ENCODE peak calls at places on chromosome 2, in four cellular contexts. One of them, this sample, is unnamed.
A peak's percentile ranks its signal among the peaks of the same experiment; 100 is the strongest.

GRCh38 chr2:216416571-216417307 is 4.5 kb downstream of the SMARCAL1 start:
- DNase-seq in BE2C: no peak
- DNase-seq in foreskin keratinocyte: no peak
- DNase-seq in stimulated activated CD8-positive, alpha-beta memory T cell treated with anti-CD3 and anti-CD28 coated beads, Interleukin-4, amount 100 ng/mL, for 4 hours: no peak
- DNase-seq in this sample: peak; percentile 40

GRCh38 chr2:18520605-18521031 is 39.8 kb downstream of the RDH14 start:
- DNase-seq in foreskin keratinocyte: peak; percentile 25
- DNase-seq in BE2C: peak; percentile 83
- DNase-seq in stimulated activated CD8-positive, alpha-beta memory T cell treated with anti-CD3 and anti-CD28 coated beads, Interleukin-4, amount 100 ng/mL, for 4 hours: peak; percentile 65
- DNase-seq in this sample: peak; percentile 88

GRCh38 chr2:235390108-235390815 is 103.6 kb upstream of the AGAP1 start:
- DNase-seq in BE2C: no peak
- DNase-seq in stimulated activated CD8-positive, alpha-beta memory T cell treated with anti-CD3 and anti-CD28 coated beads, Interleukin-4, amount 100 ng/mL, for 4 hours: no peak
- DNase-seq in foreskin keratinocyte: peak; percentile 30
- DNase-seq in this sample: no peak

GRCh38 chr2:24489942-24490673 is 946 bp upstream of the NCOA1 start:
- DNase-seq in foreskin keratinocyte: peak; percentile 40
- DNase-seq in stimulated activated CD8-positive, alpha-beta memory T cell treated with anti-CD3 and anti-CD28 coated beads, Interleukin-4, amount 100 ng/mL, for 4 hours: no peak
- DNase-seq in BE2C: no peak
- DNase-seq in this sample: no peak

GRCh38 chr2:233007270-233007669 is 5.8 kb downstream of the NGEF start:
- DNase-seq in foreskin keratinocyte: no peak
- DNase-seq in BE2C: no peak
- DNase-seq in stimulated activated CD8-positive, alpha-beta memory T cell treated with anti-CD3 and anti-CD28 coated beads, Interleukin-4, amount 100 ng/mL, for 4 hours: no peak
- DNase-seq in this sample: no peak

GRCh38 chr2:239154971-239155805 is 245.6 kb downstream of the HDAC4 start:
- DNase-seq in BE2C: no peak
- DNase-seq in foreskin keratinocyte: no peak
- DNase-seq in stimulated activated CD8-positive, alpha-beta memory T cell treated with anti-CD3 and anti-CD28 coated beads, Interleukin-4, amount 100 ng/mL, for 4 hours: no peak
- DNase-seq in this sample: peak; percentile 10

GRCh38 chr2:11786191-11786590 is 39.8 kb downstream of the LPIN1 start:
- DNase-seq in stimulated activated CD8-positive, alpha-beta memory T cell treated with anti-CD3 and anti-CD28 coated beads, Interleukin-4, amount 100 ng/mL, for 4 hours: no peak
- DNase-seq in foreskin keratinocyte: no peak
- DNase-seq in BE2C: no peak
- DNase-seq in this sample: no peak

GRCh38 chr2:150994041-150994440 is 267.6 kb downstream of the RBM43 start:
- DNase-seq in foreskin keratinocyte: no peak
- DNase-seq in stimulated activated CD8-positive, alpha-beta memory T cell treated with anti-CD3 and anti-CD28 coated beads, Interleukin-4, amount 100 ng/mL, for 4 hours: no peak
- DNase-seq in BE2C: no peak
- DNase-seq in this sample: no peak

GRCh38 chr2:239715606-239716005 is 309.5 kb downstream of the NDUFA10 start:
- DNase-seq in BE2C: no peak
- DNase-seq in foreskin keratinocyte: no peak
- DNase-seq in stimulated activated CD8-positive, alpha-beta memory T cell treated with anti-CD3 and anti-CD28 coated beads, Interleukin-4, amount 100 ng/mL, for 4 hours: no peak
- DNase-seq in this sample: no peak

GRCh38 chr2:53104263-53104662 is 663.3 kb upstream of the CHAC2 start:
- DNase-seq in BE2C: no peak
- DNase-seq in foreskin keratinocyte: peak; percentile 69
- DNase-seq in stimulated activated CD8-positive, alpha-beta memory T cell treated with anti-CD3 and anti-CD28 coated beads, Interleukin-4, amount 100 ng/mL, for 4 hours: no peak
- DNase-seq in this sample: no peak

GRCh38 chr2:131016826-131017596 is 76.2 kb downstream of the FAM168B start:
- DNase-seq in foreskin keratinocyte: peak; percentile 98
- DNase-seq in BE2C: no peak
- DNase-seq in stimulated activated CD8-positive, alpha-beta memory T cell treated with anti-CD3 and anti-CD28 coated beads, Interleukin-4, amount 100 ng/mL, for 4 hours: no peak
- DNase-seq in this sample: no peak

GRCh38 chr2:149661844-149662243 is 74.3 kb upstream of the MMADHC start:
- DNase-seq in stimulated activated CD8-positive, alpha-beta memory T cell treated with anti-CD3 and anti-CD28 coated beads, Interleukin-4, amount 100 ng/mL, for 4 hours: no peak
- DNase-seq in foreskin keratinocyte: peak; percentile 34
- DNase-seq in BE2C: no peak
- DNase-seq in this sample: no peak

GRCh38 chr2:168896783-168897182 is 4.3 kb upstream of the G6PC2 start:
- DNase-seq in BE2C: no peak
- DNase-seq in foreskin keratinocyte: no peak
- DNase-seq in stimulated activated CD8-positive, alpha-beta memory T cell treated with anti-CD3 and anti-CD28 coated beads, Interleukin-4, amount 100 ng/mL, for 4 hours: no peak
- DNase-seq in this sample: no peak

GRCh38 chr2:77552956-77553355 is 30.8 kb upstream of the LRRTM4 start:
- DNase-seq in BE2C: peak; percentile 12
- DNase-seq in stimulated activated CD8-positive, alpha-beta memory T cell treated with anti-CD3 and anti-CD28 coated beads, Interleukin-4, amount 100 ng/mL, for 4 hours: no peak
- DNase-seq in foreskin keratinocyte: no peak
- DNase-seq in this sample: no peak

GRCh38 chr2:234544659-234545611 is 48.1 kb upstream of the ARL4C start:
- DNase-seq in BE2C: peak; percentile 82
- DNase-seq in stimulated activated CD8-positive, alpha-beta memory T cell treated with anti-CD3 and anti-CD28 coated beads, Interleukin-4, amount 100 ng/mL, for 4 hours: peak; percentile 63
- DNase-seq in foreskin keratinocyte: no peak
- DNase-seq in this sample: peak; percentile 33

GRCh38 chr2:168256448-168256847 is 9.1 kb upstream of the STK39 start:
- DNase-seq in BE2C: no peak
- DNase-seq in foreskin keratinocyte: no peak
- DNase-seq in stimulated activated CD8-positive, alpha-beta memory T cell treated with anti-CD3 and anti-CD28 coated beads, Interleukin-4, amount 100 ng/mL, for 4 hours: no peak
- DNase-seq in this sample: no peak

GRCh38 chr2:63786506-63786905 is 55.2 kb upstream of the UGP2 start:
- DNase-seq in BE2C: no peak
- DNase-seq in stimulated activated CD8-positive, alpha-beta memory T cell treated with anti-CD3 and anti-CD28 coated beads, Interleukin-4, amount 100 ng/mL, for 4 hours: no peak
- DNase-seq in foreskin keratinocyte: no peak
- DNase-seq in this sample: no peak

GRCh38 chr2:108363900-108364225 is 13.9 kb upstream of the SULT1C4 start:
- DNase-seq in BE2C: no peak
- DNase-seq in stimulated activated CD8-positive, alpha-beta memory T cell treated with anti-CD3 and anti-CD28 coated beads, Interleukin-4, amount 100 ng/mL, for 4 hours: no peak
- DNase-seq in foreskin keratinocyte: no peak
- DNase-seq in this sample: no peak

GRCh38 chr2:24816884-24817283 is 23.7 kb downstream of the CENPO start:
- DNase-seq in foreskin keratinocyte: no peak
- DNase-seq in stimulated activated CD8-positive, alpha-beta memory T cell treated with anti-CD3 and anti-CD28 coated beads, Interleukin-4, amount 100 ng/mL, for 4 hours: no peak
- DNase-seq in BE2C: no peak
- DNase-seq in this sample: no peak

GRCh38 chr2:207767461-207768167 is 2.1 kb downstream of the FZD5 start:
- DNase-seq in foreskin keratinocyte: no peak
- DNase-seq in BE2C: peak; percentile 55
- DNase-seq in stimulated activated CD8-positive, alpha-beta memory T cell treated with anti-CD3 and anti-CD28 coated beads, Interleukin-4, amount 100 ng/mL, for 4 hours: no peak
- DNase-seq in this sample: peak; percentile 33

GRCh38 chr2:27049422-27050280 is 1.8 kb upstream of the AGBL5 start:
- DNase-seq in stimulated activated CD8-positive, alpha-beta memory T cell treated with anti-CD3 and anti-CD28 coated beads, Interleukin-4, amount 100 ng/mL, for 4 hours: peak; percentile 23
- DNase-seq in foreskin keratinocyte: no peak
- DNase-seq in BE2C: peak; percentile 68
- DNase-seq in this sample: no peak

GRCh38 chr2:159151198-159152118 is 135.0 kb downstream of the WDSUB1 start:
- DNase-seq in BE2C: no peak
- DNase-seq in stimulated activated CD8-positive, alpha-beta memory T cell treated with anti-CD3 and anti-CD28 coated beads, Interleukin-4, amount 100 ng/mL, for 4 hours: no peak
- DNase-seq in foreskin keratinocyte: no peak
- DNase-seq in this sample: no peak

GRCh38 chr2:157418215-157418614 is 25.7 kb downstream of the CYTIP start:
- DNase-seq in BE2C: no peak
- DNase-seq in foreskin keratinocyte: no peak
- DNase-seq in stimulated activated CD8-positive, alpha-beta memory T cell treated with anti-CD3 and anti-CD28 coated beads, Interleukin-4, amount 100 ng/mL, for 4 hours: no peak
- DNase-seq in this sample: no peak

GRCh38 chr2:33810046-33810835 is 211.1 kb upstream of the FAM98A start:
- DNase-seq in foreskin keratinocyte: no peak
- DNase-seq in stimulated activated CD8-positive, alpha-beta memory T cell treated with anti-CD3 and anti-CD28 coated beads, Interleukin-4, amount 100 ng/mL, for 4 hours: no peak
- DNase-seq in BE2C: no peak
- DNase-seq in this sample: no peak

This sample was measured in left ventricle myocardium inferior.